ENCODE peak calls at places on chromosomes 16 and 17, in seven cellular contexts. U is tibial nerve, P is colonic mucosa, O is SJCRH30, C is WERI-Rb-1, H is Panc1, J is tibial artery. S is an unnamed sample. For H3K9me3, the result is how much of the 10 kb centered on the place peaks cover.

GRCh38 chr16:86942469-86943175 is 364.3 kb downstream of the FOXL1 start:
- DNase-seq in U (no peak), P (no peak), O (no peak), C (no peak), H (no peak), J (no peak), S (peak)

GRCh38 chr17:51050291-51051033 is 70.2 kb downstream of the SPAG9 start:
- DNase-seq in U (no peak), P (no peak), O (no peak), C (no peak), H (no peak), J (no peak), S (no peak)

GRCh38 chr17:31050948-31051347 is 43.8 kb upstream of the NF1 start:
- DNase-seq in U (no peak), P (no peak), O (no peak), C (no peak), H (no peak), J (no peak), S (no peak)

GRCh38 chr17:31052187-31052889 is 42.4 kb upstream of the NF1 start:
- DNase-seq in U (peak), P (no peak), O (peak), C (no peak), H (no peak), J (peak), S (peak)

GRCh38 chr17:78316867-78317816 is 42.7 kb downstream of the SOCS3 start:
- DNase-seq in U (no peak), P (peak), O (peak), C (peak), H (no peak), J (no peak), S (no peak)

GRCh38 chr16:4660454-4661007 is 32.8 kb upstream of the NUDT16L1 start:
- DNase-seq in U (no peak), P (no peak), O (peak), C (no peak), H (no peak), J (no peak), S (peak)

GRCh38 chr16:66474750-66475199 is 47.7 kb downstream of the BEAN1 start:
- DNase-seq in U (no peak), P (no peak), O (peak), C (no peak), H (no peak), J (no peak), S (no peak)

GRCh38 chr16:30041841-30042240 is 10.8 kb upstream of the TLCD3B start:
- DNase-seq in U (peak), P (no peak), O (peak), C (no peak), H (no peak), J (no peak), S (no peak)

GRCh38 chr17:6019959-6020358 is 50.2 kb upstream of the WSCD1 start:
- DNase-seq in U (no peak), P (no peak), O (peak), C (no peak), H (no peak), J (no peak), S (no peak)

GRCh38 chr17:12899604-12900003 is 110.3 kb downstream of the ARHGAP44 start:
- DNase-seq in U (no peak), P (no peak), O (no peak), C (no peak), H (no peak), J (no peak), S (no peak)

GRCh38 chr17:37802712-37803416 is 58.0 kb upstream of the HNF1B start:
- DNase-seq in U (peak), P (no peak), O (no peak), C (no peak), H (no peak), J (peak), S (no peak)

GRCh38 chr16:74743668-74744299 is 30.8 kb downstream of the FA2H start:
- DNase-seq in U (peak), P (peak), O (peak), C (no peak), H (peak), J (no peak), S (no peak)

GRCh38 chr17:59675231-59675630 is 32.0 kb downstream of the PTRH2 start:
- DNase-seq in U (no peak), P (no peak), O (no peak), C (no peak), H (no peak), J (no peak), S (no peak)

GRCh38 chr17:2697611-2698162 is 13.9 kb downstream of the CLUH start:
- DNase-seq in U (no peak), P (no peak), O (no peak), C (no peak), H (no peak), J (peak), S (peak)

GRCh38 chr16:70160388-70160787 is 13.2 kb upstream of the CLEC18C start:
- DNase-seq in U (no peak), P (no peak), O (no peak), C (no peak), H (no peak), J (no peak), S (peak)

GRCh38 chr16:4477966-4478365 is 1.8 kb downstream of the HMOX2 start:
- DNase-seq in U (peak), P (no peak), O (no peak), C (no peak), H (no peak), J (no peak), S (no peak)

GRCh38 chr17:16916557-16916920 is 55.4 kb downstream of the TNFRSF13B start:
- DNase-seq in U (no peak), P (no peak), O (no peak), C (no peak), H (no peak), J (peak), S (no peak)

GRCh38 chr16:85759136-85759535 is 8.2 kb upstream of the C16orf74 start:
- DNase-seq in U (no peak), P (no peak), O (peak), C (no peak), H (no peak), J (no peak), S (no peak)

GRCh38 chr16:69396187-69397061 is 10.6 kb upstream of the TERF2 start:
- DNase-seq in U (peak), P (peak), O (peak), C (peak), H (no peak), J (peak), S (peak)

GRCh38 chr17:28188841-28189263 is 130.1 kb upstream of the TMEM97 start:
- DNase-seq in U (no peak), P (no peak), O (no peak), C (no peak), H (no peak), J (no peak), S (no peak)

GRCh38 chr17:42101513-42102292 is 3.4 kb upstream of the ZNF385C start:
- DNase-seq in U (peak), P (peak), O (peak), C (peak), H (no peak), J (peak), S (peak)

GRCh38 chr17:22459331-22459952 is 767.1 kb downstream of the KCNJ18 start:
- DNase-seq in U (no peak), P (no peak), O (no peak), C (no peak), H (no peak), J (no peak), S (no peak)
- H3K9me3 ChIP-seq in U (under half), P (under half), O (under half), C (under half), H (under half), J (under half), S (under half)

DNA sequence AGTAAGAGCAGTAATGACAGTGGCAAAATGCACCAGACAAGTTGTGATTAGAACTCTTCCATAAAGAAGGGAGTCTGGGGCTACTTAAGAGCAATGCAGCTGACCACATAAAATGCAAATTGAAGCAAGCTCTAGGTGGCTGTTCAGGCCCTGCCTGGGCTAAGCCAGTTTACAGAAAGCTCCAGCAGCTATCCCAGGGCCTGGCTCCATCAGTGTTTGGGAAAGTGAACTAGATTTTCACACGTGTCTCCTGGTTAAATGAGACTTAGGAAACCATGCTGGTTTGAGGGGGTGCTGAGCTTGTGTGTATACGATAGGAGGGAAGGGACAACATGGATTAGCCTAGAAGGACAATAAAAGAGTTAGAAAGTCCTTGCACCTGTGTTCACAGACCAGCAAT is 2.2 kb upstream of the MAP2K6 start:
- DNase-seq in U (no peak), P (no peak), O (no peak), C (no peak), H (no peak), J (no peak), S (no peak)
- H3K9me3 ChIP-seq in U (under half), P (under half), O (under half), C (under half), H (under half), J (under half), S (under half)

DNA sequence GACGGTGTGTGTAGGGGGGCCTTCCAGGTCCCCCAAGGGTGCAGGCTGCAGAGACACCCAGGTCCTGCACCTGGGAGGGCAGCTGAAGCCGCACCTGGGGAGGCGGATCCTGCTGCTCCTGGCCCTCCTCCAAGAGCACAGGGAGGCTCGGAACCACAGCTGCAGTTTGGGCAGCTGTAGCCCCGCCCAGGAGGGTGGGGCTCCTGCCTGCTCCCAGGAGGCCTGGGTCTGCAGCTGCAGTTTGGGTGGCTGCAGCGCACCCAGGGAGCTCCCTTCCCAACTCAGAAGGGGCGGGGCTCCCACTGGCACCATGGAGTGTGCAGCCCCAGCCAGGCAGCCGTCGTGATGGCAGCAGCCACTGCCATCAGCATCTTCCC is 69.4 kb upstream of the NKD1 start:
- DNase-seq in U (no peak), P (peak), O (no peak), C (no peak), H (no peak), J (no peak), S (no peak)
- H3K9me3 ChIP-seq in U (under half), P (under half), O (under half), C (under half), H (under half), J (under half), S (under half)

DNA sequence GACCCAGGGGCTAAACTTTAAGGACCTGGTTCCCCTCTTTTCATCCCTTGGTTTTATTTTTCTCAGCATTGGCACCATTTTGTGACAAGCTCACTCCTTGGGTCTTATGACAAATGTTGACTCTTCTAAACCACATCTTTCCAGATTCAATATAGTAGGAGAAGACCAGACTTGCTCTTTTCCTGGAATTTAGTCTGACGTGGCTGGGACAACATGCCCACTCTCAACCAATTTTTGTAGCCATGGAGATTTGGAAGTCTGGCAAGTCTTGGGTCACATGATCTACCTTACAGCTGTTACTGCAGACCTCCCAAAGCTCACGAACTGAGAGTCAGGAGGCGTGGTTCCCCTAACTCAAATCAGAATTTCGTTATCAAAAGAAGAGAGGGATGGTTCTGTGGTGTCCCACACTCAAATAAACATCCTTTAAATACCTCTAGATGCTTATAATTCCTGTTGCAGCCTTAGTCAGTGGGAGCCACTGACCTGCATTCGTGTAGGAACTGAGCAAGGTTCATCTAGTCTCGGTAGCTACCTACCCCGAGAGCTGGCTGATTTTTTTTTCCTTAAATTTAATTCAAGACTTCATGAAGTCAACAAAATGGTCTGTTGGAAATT is 683.5 kb downstream of the MAF start:
- DNase-seq in U (no peak), P (no peak), O (peak), C (no peak), H (no peak), J (no peak), S (no peak)
- H3K9me3 ChIP-seq in U (under half), P (under half), O (under half), C (under half), H (under half), J (under half), S (under half)

DNA sequence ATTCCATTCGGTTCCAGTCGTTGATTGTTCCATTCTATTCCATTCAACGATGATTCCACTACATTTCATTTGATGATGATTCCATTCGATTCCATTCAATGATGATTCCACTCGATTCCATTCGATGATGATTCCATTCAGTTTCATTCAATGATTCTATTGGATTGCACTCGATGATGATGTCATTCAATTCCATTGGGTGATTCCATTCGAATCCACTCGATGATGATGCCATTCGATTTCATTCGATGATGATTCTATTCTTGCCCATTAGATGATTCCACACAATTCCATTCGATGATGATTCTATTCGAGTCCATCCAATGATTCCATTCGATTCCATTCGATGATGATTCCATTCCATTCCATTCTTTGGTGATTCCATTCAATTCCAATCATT is 1283.7 kb downstream of the TP53TG3F start:
- DNase-seq in U (no peak), P (no peak), O (no peak), C (no peak), H (no peak), J (no peak), S (no peak)
- H3K9me3 ChIP-seq in U (under half), P (under half), O (under half), C (under half), H (under half), J (half or more), S (under half)

DNA sequence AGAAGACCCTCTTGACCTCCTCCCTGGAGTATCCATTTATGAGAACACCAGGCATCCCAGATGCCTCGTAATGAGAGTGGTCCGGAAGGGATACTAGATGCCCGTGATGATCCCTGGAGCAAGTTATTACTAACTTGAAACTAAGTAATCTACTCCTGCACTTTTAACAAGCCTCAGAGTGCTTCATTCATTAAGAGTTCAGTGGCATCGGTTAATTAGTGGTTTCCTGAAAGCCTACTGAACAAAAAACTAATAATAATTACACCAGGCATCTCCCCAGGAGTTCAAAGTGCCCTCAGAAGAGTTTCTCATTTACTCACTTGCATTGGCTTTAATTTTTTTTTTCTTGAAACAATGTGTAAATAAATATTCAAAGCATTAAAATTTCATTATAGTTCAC is 22.2 kb downstream of the ZNF75A start:
- DNase-seq in U (no peak), P (no peak), O (no peak), C (no peak), H (no peak), J (no peak), S (no peak)
- H3K9me3 ChIP-seq in U (under half), P (under half), O (under half), C (under half), H (under half), J (under half), S (under half)

DNA sequence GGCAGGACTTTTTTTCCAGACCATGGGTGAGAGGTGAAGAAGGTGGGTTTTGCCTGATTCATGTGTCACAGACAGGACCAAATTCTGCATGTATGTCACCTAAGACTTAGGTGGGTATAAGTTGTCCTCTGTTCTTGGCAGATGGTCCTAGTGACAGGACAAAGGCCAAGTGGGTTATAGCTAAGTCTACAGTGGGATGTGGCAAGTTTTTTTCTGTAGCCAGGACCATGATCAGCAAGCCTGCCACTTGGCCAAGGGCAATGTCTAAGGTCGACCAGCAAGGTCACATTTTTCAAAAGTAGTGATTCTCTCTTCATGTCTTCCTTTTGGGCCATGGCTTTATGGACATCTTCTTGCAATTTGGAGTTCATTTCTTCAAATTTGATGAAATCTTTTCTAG is 20.2 kb downstream of the ZNF267 start:
- DNase-seq in U (no peak), P (no peak), O (no peak), C (no peak), H (no peak), J (no peak), S (no peak)
- H3K9me3 ChIP-seq in U (under half), P (under half), O (under half), C (under half), H (half or more), J (under half), S (under half)

GRCh38 chr17:21298056-21298982 is 13.8 kb downstream of the MAP2K3 start:
- DNase-seq in U (no peak), P (no peak), O (no peak), C (no peak), H (no peak), J (no peak), S (no peak)
- H3K9me3 ChIP-seq in U (under half), P (under half), O (under half), C (under half), H (under half), J (under half), S (under half)

GRCh38 chr16:71501562-71501961 is 12.4 kb upstream of the ZNF19 start:
- DNase-seq in U (no peak), P (no peak), O (no peak), C (peak), H (no peak), J (no peak), S (no peak)

GRCh38 chr16:71504901-71505300 is 15.8 kb upstream of the ZNF19 start:
- DNase-seq in U (no peak), P (no peak), O (no peak), C (no peak), H (no peak), J (no peak), S (no peak)

DNA sequence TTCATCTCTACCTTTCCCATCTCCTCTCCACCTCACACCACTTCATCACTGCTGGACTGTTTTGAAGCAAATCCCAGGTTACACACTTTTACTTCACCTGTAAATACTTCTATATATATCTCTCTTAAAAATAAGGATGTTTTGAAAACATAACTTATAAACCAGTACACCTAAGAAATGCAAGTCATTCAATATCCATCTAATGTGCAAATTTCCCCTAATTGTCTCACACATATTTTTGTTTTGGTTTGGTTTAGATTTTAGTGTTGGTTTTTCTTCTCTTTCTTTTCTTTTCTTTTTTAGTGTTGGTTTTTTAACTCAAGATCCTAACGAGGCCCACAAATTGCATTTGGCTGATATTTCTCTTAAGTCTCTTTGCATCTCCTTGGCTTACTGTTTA is 17.9 kb upstream of the ZNF19 start:
- DNase-seq in U (no peak), P (no peak), O (no peak), C (no peak), H (no peak), J (no peak), S (no peak)
- H3K9me3 ChIP-seq in U (under half), P (under half), O (under half), C (under half), H (under half), J (under half), S (under half)